ENCODE peak calls at places on chromosomes 12 and 14, in four cellular contexts. R, V, Y and N are unnamed samples.

GRCh38 chr14:50740858-50741257 is 72.8 kb upstream of the SAV1 start:
- DNase-seq in Y (no peak), V (no peak), R (no peak), N (no peak)

GRCh38 chr14:37678916-37679315 is 83.5 kb downstream of the TTC6 start:
- DNase-seq in Y (no peak), R (no peak), V (no peak), N (no peak)

GRCh38 chr12:99670635-99671034 is 23.1 kb downstream of the GARIN6 start:
- DNase-seq in Y (peak; percentile 5), R (no peak), V (no peak), N (no peak)

GRCh38 chr14:102733326-102733725 is 43.9 kb upstream of the TRAF3 start:
- DNase-seq in Y (no peak), R (no peak), V (no peak), N (no peak)

GRCh38 chr12:87995581-87996178 is 33.5 kb downstream of the C12orf50 start:
- DNase-seq in Y (peak; percentile 41), R (no peak), V (peak; percentile 70), N (peak; percentile 77)

GRCh38 chr12:6318440-6318879 is 8.0 kb downstream of the PLEKHG6 start:
- DNase-seq in R (no peak), Y (no peak), V (no peak), N (no peak)

GRCh38 chr12:6664902-6665301 is 2.0 kb upstream of the ING4 start:
- DNase-seq in R (no peak), Y (no peak), V (no peak), N (no peak)

GRCh38 chr14:66708262-66708661 is 200.3 kb downstream of the GPHN start:
- DNase-seq in Y (no peak), V (no peak), R (no peak), N (no peak)

GRCh38 chr14:100854435-100854834 is 28.5 kb downstream of the MEG3 start:
- DNase-seq in Y (no peak), R (no peak), V (no peak), N (no peak)

GRCh38 chr14:20606190-20606901 is 15.2 kb upstream of the RNASE12 start:
- DNase-seq in V (peak; percentile 66), R (no peak), Y (no peak), N (no peak)

GRCh38 chr14:51014086-51014485 is 69.8 kb upstream of the PYGL start:
- DNase-seq in Y (no peak), V (no peak), R (no peak), N (no peak)

GRCh38 chr12:92529944-92530343 is 172.8 kb upstream of the PLEKHG7 start:
- DNase-seq in R (no peak), V (no peak), Y (no peak), N (no peak)

GRCh38 chr14:76901171-76902055 is 75.2 kb downstream of the LRRC74A start:
- DNase-seq in R (no peak), Y (no peak), V (no peak), N (no peak)

DNA sequence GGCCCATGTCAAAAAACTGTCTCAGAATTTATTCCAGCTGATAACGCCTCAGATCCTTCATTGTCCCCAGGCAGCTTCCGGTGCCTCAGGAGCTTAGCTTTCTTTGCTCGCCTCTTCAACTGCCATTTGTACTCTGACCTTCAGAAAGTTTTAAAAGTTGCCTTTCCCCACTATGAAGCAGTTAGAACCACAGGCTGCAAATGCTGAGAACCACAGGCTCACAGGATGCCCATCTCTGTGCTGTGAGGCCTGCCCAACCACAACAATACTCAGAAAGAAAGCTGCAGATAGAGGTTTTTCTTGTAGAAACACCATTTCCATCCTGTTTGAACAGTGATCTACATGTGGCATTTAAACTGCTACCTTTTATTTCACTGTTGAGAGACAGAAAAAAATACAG is 131.1 kb downstream of the PRKCH start:
- DNase-seq in V (no peak), R (no peak), Y (no peak), N (no peak)
- TF ChIP-seq SIN3A in V (no peak), R (no peak), Y (no peak), N (no peak)

DNA sequence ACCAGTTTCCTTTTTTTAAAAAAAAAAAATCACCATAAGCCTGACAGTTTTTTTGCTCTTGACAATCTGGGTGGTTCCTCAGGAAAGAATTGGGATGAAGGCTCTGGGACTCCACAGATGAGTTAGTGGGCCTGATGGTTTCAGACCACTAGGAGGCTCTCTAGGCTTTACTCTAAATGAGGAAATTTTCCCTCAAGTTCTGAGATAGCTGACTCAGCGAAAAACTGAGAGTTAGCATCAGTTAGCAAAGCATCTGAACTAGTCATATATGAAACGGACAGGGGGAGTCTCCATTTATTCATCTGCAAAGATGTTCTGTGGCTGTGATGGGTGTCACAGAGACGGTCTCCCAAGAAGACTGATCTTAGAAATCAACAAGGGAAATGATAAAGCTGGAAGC is 314.3 kb upstream of the OR4E1 start:
- DNase-seq in Y (no peak), V (peak; percentile 37), R (no peak), N (peak; percentile 45)
- TF ChIP-seq RAD21 in Y (peak; percentile 55), V (no peak), R (no peak), N (peak; percentile 14)

GRCh38 chr14:94665121-94665520 is 52.9 kb downstream of the SERPINA3 start:
- DNase-seq in Y (no peak), V (no peak), R (no peak), N (no peak)
- TF ChIP-seq EGR1 in Y (no peak), V (no peak), R (no peak), N (no peak)

DNA sequence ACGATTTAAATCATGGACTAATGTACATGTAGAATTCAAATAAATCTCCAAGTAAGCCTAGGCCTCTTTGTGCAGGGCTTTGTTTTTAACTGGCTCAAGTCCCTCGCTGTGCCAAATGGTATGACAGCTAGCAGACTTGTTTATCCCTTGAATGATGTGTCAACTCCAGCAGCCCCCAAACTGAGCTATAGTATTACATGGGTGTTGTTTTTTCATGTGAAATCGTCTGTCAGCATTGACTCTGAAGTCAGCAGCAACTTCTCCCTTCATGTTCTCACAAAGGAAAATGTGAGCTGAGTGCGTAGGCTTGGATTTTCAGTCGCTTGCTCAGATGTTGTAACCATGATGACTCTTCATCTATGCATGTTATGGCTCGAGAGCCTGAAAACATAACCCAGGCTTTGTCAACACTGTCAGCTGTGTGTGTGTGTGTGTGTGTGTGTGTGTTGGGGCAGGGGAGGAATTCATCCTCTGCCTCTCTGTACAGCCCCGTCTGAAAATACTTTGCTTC is 73.3 kb downstream of the PTHLH start:
- DNase-seq in V (no peak), R (no peak), Y (no peak), N (no peak)
- TF ChIP-seq SIN3A in V (no peak), R (no peak), Y (no peak), N (no peak)

GRCh38 chr12:48954781-48955501 is 2.3 kb downstream of the ARF3 start:
- DNase-seq in Y (no peak), V (no peak), R (no peak), N (no peak)

GRCh38 chr12:48952691-48953090 is 4.6 kb downstream of the ARF3 start:
- DNase-seq in V (no peak), R (no peak), Y (no peak), N (no peak)

GRCh38 chr12:48957141-48958048 is at the start of gene ARF3:
- DNase-seq in V (peak; percentile 97), Y (peak; percentile 82), R (peak; percentile 80), N (peak; percentile 73)

GRCh38 chr12:48956279-48957140 is 777 bp downstream of the ARF3 start:
- DNase-seq in V (peak; percentile 94), R (peak; percentile 59), Y (peak; percentile 89), N (peak; percentile 93)

GRCh38 chr12:48954061-48954460 is 3.2 kb downstream of the ARF3 start:
- DNase-seq in R (no peak), Y (no peak), V (no peak), N (no peak)
- TF ChIP-seq RAD21 in R (no peak), Y (no peak), V (no peak), N (no peak)

GRCh38 chr12:110279976-110280783 is 867 bp upstream of the ATP2A2 start:
- DNase-seq in R (no peak), Y (no peak), V (peak; percentile 54), N (no peak)

GRCh38 chr12:110280784-110281548 is at the start of gene ATP2A2:
- DNase-seq in R (peak; percentile 30), V (peak; percentile 95), Y (no peak), N (peak; percentile 63)

GRCh38 chr12:110278137-110278536 is 2.9 kb upstream of the ATP2A2 start:
- DNase-seq in R (no peak), V (no peak), Y (no peak), N (no peak)

GRCh38 chr12:110279561-110279960 is 1.5 kb upstream of the ATP2A2 start:
- DNase-seq in V (no peak), R (no peak), Y (no peak), N (no peak)

DNA sequence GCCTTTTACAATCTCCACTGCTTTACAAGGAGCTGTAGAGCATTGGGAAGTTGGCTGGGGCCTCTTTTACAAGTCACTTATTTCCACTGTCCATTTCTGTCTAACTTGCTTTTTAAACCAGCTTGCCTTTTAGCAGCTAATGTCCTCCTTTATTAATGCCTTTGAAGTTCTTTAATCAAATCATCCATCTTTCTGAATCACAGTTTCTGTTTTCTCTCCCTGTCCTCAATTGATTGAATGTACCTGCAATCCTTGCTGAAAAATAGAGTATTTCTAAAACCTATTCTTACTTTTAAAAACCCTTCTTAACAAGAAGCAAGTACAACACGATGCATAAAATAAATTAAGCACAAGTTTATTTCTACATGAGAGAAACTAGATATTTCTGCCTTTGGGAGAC is 3.3 kb upstream of the ATP2A2 start:
- DNase-seq in R (no peak), Y (no peak), V (no peak), N (no peak)
- TF ChIP-seq EGR1 in R (no peak), Y (no peak), V (no peak), N (no peak)

GRCh38 chr12:14913381-14913781 is 25.0 kb downstream of the ERP27 start:
- DNase-seq in V (no peak), Y (no peak), R (no peak), N (peak; percentile 42)
- TF ChIP-seq SIN3A in V (no peak), Y (no peak), R (no peak), N (no peak)

GRCh38 chr12:113601656-113602263 is 130.1 kb upstream of the LHX5 start:
- DNase-seq in V (peak; percentile 48), Y (no peak), R (no peak), N (no peak)
- TF ChIP-seq RAD21 in V (no peak), Y (no peak), R (no peak), N (no peak)